ENCODE peak calls at places on chromosomes 2 and 18, in six cellular contexts. K is frontal cortex, C is SJSA1, H is AG04449, W is pulmonary artery endothelial cell, M is psoas muscle. U is an unnamed sample.

GRCh38 chr2:56118474-56118873 is 65.3 kb upstream of the CCDC85A start:
- DNase-seq in K (no peak), M (no peak), H (no peak), C (no peak), W (no peak), U (no peak)

GRCh38 chr18:65907281-65907680 is 156.5 kb downstream of the CDH7 start:
- DNase-seq in M (no peak), C (no peak), H (no peak), K (no peak), W (no peak), U (no peak)

GRCh38 chr18:36188912-36189311 is 1.6 kb downstream of the MOCOS start:
- DNase-seq in K (no peak), M (no peak), W (no peak), C (no peak), H (no peak), U (no peak)

GRCh38 chr18:48931680-48932461 is 18.9 kb downstream of the SMAD7 start:
- DNase-seq in H (no peak), W (no peak), K (no peak), C (no peak), M (no peak), U (no peak)

GRCh38 chr2:157168501-157168900 is 89.0 kb upstream of the GALNT5 start:
- DNase-seq in C (no peak), M (no peak), K (no peak), H (no peak), W (no peak), U (no peak)

GRCh38 chr18:23136326-23137092 is 1.2 kb downstream of the CABLES1 start:
- DNase-seq in H (no peak), C (peak), M (peak), K (peak), W (no peak), U (peak)

GRCh38 chr18:37282386-37283037 is 283.1 kb downstream of the CELF4 start:
- DNase-seq in W (no peak), K (no peak), M (no peak), H (no peak), C (no peak), U (no peak)

GRCh38 chr2:144099746-144100438 is 420.0 kb downstream of the ZEB2 start:
- DNase-seq in M (no peak), K (no peak), C (peak), W (no peak), H (no peak), U (peak)

GRCh38 chr2:3492951-3493609 is 26.3 kb downstream of the ADI1 start:
- DNase-seq in C (no peak), M (peak), H (no peak), W (no peak), K (no peak), U (peak)

GRCh38 chr2:183269956-183270355 is 145.7 kb downstream of the NUP35 start:
- DNase-seq in K (no peak), W (no peak), M (no peak), H (no peak), C (no peak), U (peak)

GRCh38 chr18:46338213-46338612 is 234.0 kb downstream of the HAUS1 start:
- DNase-seq in W (no peak), C (no peak), H (no peak), M (no peak), K (no peak), U (no peak)